ENCODE peak calls at places on chromosomes 11 and 22, in six cellular contexts. One of them, this sample, is unnamed.

GRCh38 chr11:66107600-66108151 is 37.6 kb downstream of the PACS1 start:
- DNase-seq in iPS-NIHi11: no peak
- DNase-seq in ELR: no peak
- DNase-seq in stimulated activated CD4-positive, alpha-beta T cell treated with anti-CD3 and anti-CD28 coated beads, Interleukin-12 subunit alpha, Interleukin-12 subunit beta, amount 100 ng/mL, for 4 hours: no peak
- DNase-seq in astrocyte of the spinal cord: no peak
- DNase-seq in A549: no peak
- DNase-seq in this sample: no peak

GRCh38 chr11:94417386-94417987 is 16.3 kb upstream of the GPR83 start:
- DNase-seq in A549: no peak
- DNase-seq in stimulated activated CD4-positive, alpha-beta T cell treated with anti-CD3 and anti-CD28 coated beads, Interleukin-12 subunit alpha, Interleukin-12 subunit beta, amount 100 ng/mL, for 4 hours: no peak
- DNase-seq in ELR: peak
- DNase-seq in astrocyte of the spinal cord: peak
- DNase-seq in iPS-NIHi11: no peak
- DNase-seq in this sample: no peak

GRCh38 chr11:34839969-34840368 is 76.2 kb downstream of the APIP start:
- DNase-seq in A549: no peak
- DNase-seq in iPS-NIHi11: no peak
- DNase-seq in astrocyte of the spinal cord: no peak
- DNase-seq in ELR: no peak
- DNase-seq in stimulated activated CD4-positive, alpha-beta T cell treated with anti-CD3 and anti-CD28 coated beads, Interleukin-12 subunit alpha, Interleukin-12 subunit beta, amount 100 ng/mL, for 4 hours: no peak
- DNase-seq in this sample: no peak

GRCh38 chr11:35427158-35427557 is 7.8 kb upstream of the SLC1A2 start:
- DNase-seq in astrocyte of the spinal cord: peak
- DNase-seq in stimulated activated CD4-positive, alpha-beta T cell treated with anti-CD3 and anti-CD28 coated beads, Interleukin-12 subunit alpha, Interleukin-12 subunit beta, amount 100 ng/mL, for 4 hours: no peak
- DNase-seq in A549: no peak
- DNase-seq in ELR: no peak
- DNase-seq in iPS-NIHi11: no peak
- DNase-seq in this sample: no peak

GRCh38 chr11:77019976-77020591 is 14.1 kb upstream of the B3GNT6 start:
- DNase-seq in stimulated activated CD4-positive, alpha-beta T cell treated with anti-CD3 and anti-CD28 coated beads, Interleukin-12 subunit alpha, Interleukin-12 subunit beta, amount 100 ng/mL, for 4 hours: no peak
- DNase-seq in astrocyte of the spinal cord: peak
- DNase-seq in A549: peak
- DNase-seq in iPS-NIHi11: no peak
- DNase-seq in ELR: peak
- DNase-seq in this sample: no peak

GRCh38 chr11:106961518-106961917 is 56.8 kb downstream of the GUCY1A2 start:
- DNase-seq in stimulated activated CD4-positive, alpha-beta T cell treated with anti-CD3 and anti-CD28 coated beads, Interleukin-12 subunit alpha, Interleukin-12 subunit beta, amount 100 ng/mL, for 4 hours: no peak
- DNase-seq in iPS-NIHi11: no peak
- DNase-seq in A549: no peak
- DNase-seq in ELR: peak
- DNase-seq in astrocyte of the spinal cord: peak
- DNase-seq in this sample: no peak

GRCh38 chr11:60860943-60861342 is 5.2 kb upstream of the PTGDR2 start:
- DNase-seq in stimulated activated CD4-positive, alpha-beta T cell treated with anti-CD3 and anti-CD28 coated beads, Interleukin-12 subunit alpha, Interleukin-12 subunit beta, amount 100 ng/mL, for 4 hours: no peak
- DNase-seq in iPS-NIHi11: no peak
- DNase-seq in ELR: no peak
- DNase-seq in astrocyte of the spinal cord: peak
- DNase-seq in A549: no peak
- DNase-seq in this sample: no peak

GRCh38 chr11:34250732-34251639 is 106.8 kb downstream of the ABTB2 start:
- DNase-seq in ELR: peak
- DNase-seq in stimulated activated CD4-positive, alpha-beta T cell treated with anti-CD3 and anti-CD28 coated beads, Interleukin-12 subunit alpha, Interleukin-12 subunit beta, amount 100 ng/mL, for 4 hours: peak
- DNase-seq in astrocyte of the spinal cord: no peak
- DNase-seq in iPS-NIHi11: peak
- DNase-seq in A549: peak
- DNase-seq in this sample: no peak

GRCh38 chr22:32584650-32585049 is 110.0 kb downstream of the FBXO7 start:
- DNase-seq in ELR: no peak
- DNase-seq in stimulated activated CD4-positive, alpha-beta T cell treated with anti-CD3 and anti-CD28 coated beads, Interleukin-12 subunit alpha, Interleukin-12 subunit beta, amount 100 ng/mL, for 4 hours: no peak
- DNase-seq in iPS-NIHi11: no peak
- DNase-seq in A549: no peak
- DNase-seq in astrocyte of the spinal cord: peak
- DNase-seq in this sample: no peak